ENCODE peak calls at places on chromosomes 6 and 20, in eight cellular contexts. I, Q, P, B, H, Z, Y and N are unnamed samples.

GRCh38 chr6:126076992-126077664 is 90.8 kb downstream of the TRMT11 start:
- DNase-seq in Q (no peak), P (no peak), Y (no peak), Z (no peak), H (no peak), I (no peak), B (peak; percentile 75), N (no peak)

GRCh38 chr20:64105846-64106434 is 1.4 kb downstream of the NPBWR2 start:
- DNase-seq in Z (no peak), B (no peak), P (peak; percentile 1), H (no peak), Q (no peak), Y (no peak), I (no peak), N (no peak)

GRCh38 chr20:7010584-7010983 is 243.1 kb downstream of the BMP2 start:
- DNase-seq in H (no peak), Y (no peak), P (no peak), B (peak; percentile 13), I (no peak), Q (no peak), Z (peak; percentile 64), N (no peak)

GRCh38 chr6:76803038-76803580 is 660.2 kb downstream of the HTR1B start:
- DNase-seq in H (no peak), Z (no peak), Q (no peak), P (peak; percentile 10), B (no peak), I (no peak), Y (no peak), N (no peak)

GRCh38 chr20:20713244-20713765 is 861 bp upstream of the RALGAPA2 start:
- DNase-seq in B (no peak), Z (no peak), Y (peak; percentile 5), P (no peak), Q (no peak), H (no peak), I (no peak), N (no peak)

GRCh38 chr6:88365230-88365629 is 199.1 kb upstream of the CNR1 start:
- DNase-seq in I (no peak), Z (no peak), Q (no peak), P (no peak), H (no peak), Y (no peak), B (no peak), N (no peak)

GRCh38 chr6:1817033-1817761 is 207.5 kb downstream of the FOXC1 start:
- DNase-seq in B (peak; percentile 50), Y (no peak), I (no peak), Z (peak; percentile 58), H (no peak), Q (no peak), P (no peak), N (no peak)

GRCh38 chr6:55040102-55040848 is 134.0 kb upstream of the HCRTR2 start:
- DNase-seq in H (no peak), B (peak; percentile 95), Q (no peak), P (no peak), Z (peak; percentile 68), Y (peak; percentile 85), I (no peak), N (no peak)

GRCh38 chr20:19602660-19603389 is 155.2 kb upstream of the RIN2 start:
- DNase-seq in Z (no peak), Q (no peak), H (no peak), P (no peak), Y (no peak), B (no peak), I (no peak), N (no peak)

GRCh38 chr6:166046982-166047381 is 120.7 kb downstream of the TBXT start:
- DNase-seq in Z (no peak), B (no peak), P (no peak), I (no peak), Y (no peak), Q (no peak), H (peak; percentile 7), N (no peak)